ENCODE peak calls at places on chromosomes 11 and 22, in eight cellular contexts. N is IMR-90, Y is tibial artery, G is H9, H is OCI-LY7, F is heart right ventricle, Q is sigmoid colon, O is SK-N-SH. C is an unnamed sample.

GRCh38 chr11:14373941-14374646 is 15.1 kb upstream of the RRAS2 start:
- DNase-seq in N (peak; percentile 75), Y (peak; percentile 90), G (no peak), H (no peak), F (no peak), Q (peak; percentile 69), O (no peak), C (peak; percentile 41)

GRCh38 chr11:65625628-65626342 is 10.2 kb downstream of the PCNX3 start:
- DNase-seq in N (no peak), Y (no peak), G (peak; percentile 61), H (peak; percentile 55), F (peak; percentile 69), Q (no peak), O (peak; percentile 89), C (no peak)

GRCh38 chr22:28702891-28703290 is 23.3 kb upstream of the TTC28 start:
- DNase-seq in N (no peak), Y (no peak), G (no peak), H (no peak), F (no peak), Q (no peak), O (no peak), C (no peak)

GRCh38 chr22:35398574-35398973 is 1.4 kb upstream of the MCM5 start:
- DNase-seq in N (no peak), Y (no peak), G (no peak), H (no peak), F (no peak), Q (no peak), O (no peak), C (no peak)

GRCh38 chr11:4496555-4497248 is 14.3 kb downstream of the OR52K1 start:
- DNase-seq in N (no peak), Y (no peak), G (no peak), H (no peak), F (no peak), Q (no peak), O (no peak), C (no peak)

GRCh38 chr11:58958500-58958899 is 19.2 kb downstream of the GLYATL1 start:
- DNase-seq in N (no peak), Y (no peak), G (peak; percentile 42), H (peak; percentile 63), F (no peak), Q (no peak), O (peak; percentile 24), C (no peak)

GRCh38 chr11:45457649-45458048 is 171.5 kb upstream of the SYT13 start:
- DNase-seq in N (peak; percentile 79), Y (no peak), G (no peak), H (no peak), F (no peak), Q (no peak), O (no peak), C (no peak)

GRCh38 chr11:73521621-73522020 is 76.3 kb downstream of the FAM168A start:
- DNase-seq in N (peak; percentile 54), Y (no peak), G (no peak), H (no peak), F (no peak), Q (no peak), O (no peak), C (no peak)

DNA sequence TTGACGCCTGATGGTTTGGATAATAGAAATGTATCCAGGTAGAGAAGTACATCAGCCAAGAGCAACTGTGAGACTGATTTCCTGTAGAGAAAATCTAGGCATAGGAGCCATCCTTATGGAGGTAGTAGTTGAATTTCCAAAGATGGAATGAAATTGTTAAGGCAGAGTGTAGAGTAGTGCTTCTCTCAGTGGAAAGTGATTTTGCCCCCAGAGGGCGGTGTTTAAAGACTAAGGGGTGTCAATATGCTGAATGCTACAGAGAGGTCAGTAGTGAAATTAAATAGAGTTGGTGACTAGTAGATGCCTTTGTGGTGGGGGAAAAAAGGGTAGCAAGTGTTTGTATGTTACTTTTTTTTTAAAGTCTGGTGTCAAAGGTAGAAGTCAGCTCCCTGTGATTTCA is 54.5 kb downstream of the TRIM44 start:
- DNase-seq in N (no peak), Y (no peak), G (peak; percentile 29), H (no peak), F (no peak), Q (no peak), O (no peak), C (no peak)
- TF ChIP-seq CTCF in N (no peak), Y (no peak), G (peak; percentile 66), H (peak; percentile 45), F (no peak), Q (no peak), O (peak; percentile 20), C (no peak)

GRCh38 chr22:45488764-45489370 is 13.8 kb upstream of the FBLN1 start:
- DNase-seq in N (no peak), Y (no peak), G (no peak), H (no peak), F (no peak), Q (no peak), O (no peak), C (no peak)

GRCh38 chr22:45496451-45496941 is 6.2 kb upstream of the FBLN1 start:
- DNase-seq in N (no peak), Y (peak; percentile 72), G (no peak), H (no peak), F (no peak), Q (peak; percentile 79), O (peak; percentile 26), C (no peak)

GRCh38 chr22:45493286-45493771 is 9.4 kb upstream of the FBLN1 start:
- DNase-seq in N (no peak), Y (peak; percentile 84), G (no peak), H (no peak), F (no peak), Q (peak; percentile 83), O (peak; percentile 5), C (no peak)

GRCh38 chr22:45490836-45491235 is 11.8 kb upstream of the FBLN1 start:
- DNase-seq in N (no peak), Y (no peak), G (no peak), H (no peak), F (no peak), Q (no peak), O (no peak), C (no peak)

GRCh38 chr22:45491841-45492240 is 10.8 kb upstream of the FBLN1 start:
- DNase-seq in N (no peak), Y (peak; percentile 13), G (no peak), H (no peak), F (no peak), Q (no peak), O (no peak), C (no peak)
- H3K4me1 ChIP-seq in N (peaks cover 8% of the 10 kb centered on the region), Y (no peaks in the 10 kb centered on the region), G (no peaks in the 10 kb centered on the region), H (no peaks in the 10 kb centered on the region), F (peaks cover 7% of the 10 kb centered on the region), Q (no peaks in the 10 kb centered on the region), O (peaks cover 7% of the 10 kb centered on the region), C (no peaks in the 10 kb centered on the region)

DNA sequence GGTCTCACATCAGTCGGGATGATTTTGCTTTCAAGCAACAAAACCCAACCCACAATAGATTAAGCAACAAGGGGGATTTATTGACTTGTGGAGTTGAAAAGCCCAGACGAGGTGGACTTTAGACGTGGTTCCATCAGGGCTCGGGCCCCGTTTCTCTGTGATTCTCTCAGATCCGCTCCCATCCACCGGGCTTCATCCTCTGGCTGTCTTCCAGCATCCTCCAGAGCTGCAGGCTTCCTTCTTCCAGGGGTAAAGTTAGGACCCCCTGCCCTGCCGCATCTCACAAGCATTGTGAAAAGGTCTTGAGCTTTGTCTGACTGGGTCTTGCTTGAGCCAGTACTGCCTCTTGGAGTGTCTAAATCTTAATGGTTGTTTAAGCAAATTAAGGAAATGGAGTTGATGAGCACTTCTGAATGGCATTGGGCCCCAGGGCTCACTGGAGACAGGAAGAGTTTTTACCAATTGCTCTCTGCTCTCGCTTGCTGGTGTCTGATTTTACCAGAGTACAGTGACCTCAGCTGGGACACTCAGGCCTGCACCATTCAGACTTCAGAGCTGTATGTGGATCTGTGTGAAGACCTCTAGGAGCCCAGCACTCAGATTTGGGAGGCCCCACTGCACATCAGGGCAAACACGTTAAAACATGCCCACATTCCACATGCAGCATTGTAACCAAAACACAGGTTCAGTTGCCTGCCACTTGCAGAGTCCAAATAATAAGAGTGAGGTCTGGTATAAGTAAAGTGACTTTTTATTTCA is 13.5 kb upstream of the FTH1 start:
- DNase-seq in N (no peak), Y (peak; percentile 58), G (no peak), H (no peak), F (no peak), Q (no peak), O (no peak), C (no peak)
- TF ChIP-seq CTCF in N (no peak), Y (no peak), G (no peak), H (no peak), F (no peak), Q (no peak), O (no peak), C (no peak)

GRCh38 chr11:126997196-126997595 is 3.4 kb downstream of the KIRREL3 start:
- DNase-seq in N (peak; percentile 23), Y (no peak), G (no peak), H (no peak), F (no peak), Q (no peak), O (no peak), C (no peak)

GRCh38 chr11:126997641-126998040 is 2.9 kb downstream of the KIRREL3 start:
- DNase-seq in N (no peak), Y (no peak), G (no peak), H (no peak), F (no peak), Q (no peak), O (no peak), C (no peak)

GRCh38 chr11:126992804-126993111 is 7.8 kb downstream of the KIRREL3 start:
- DNase-seq in N (peak; percentile 95), Y (no peak), G (no peak), H (no peak), F (no peak), Q (no peak), O (no peak), C (no peak)

GRCh38 chr11:126993599-126993998 is 7.0 kb downstream of the KIRREL3 start:
- DNase-seq in N (peak; percentile 54), Y (no peak), G (no peak), H (no peak), F (no peak), Q (no peak), O (no peak), C (no peak)

DNA sequence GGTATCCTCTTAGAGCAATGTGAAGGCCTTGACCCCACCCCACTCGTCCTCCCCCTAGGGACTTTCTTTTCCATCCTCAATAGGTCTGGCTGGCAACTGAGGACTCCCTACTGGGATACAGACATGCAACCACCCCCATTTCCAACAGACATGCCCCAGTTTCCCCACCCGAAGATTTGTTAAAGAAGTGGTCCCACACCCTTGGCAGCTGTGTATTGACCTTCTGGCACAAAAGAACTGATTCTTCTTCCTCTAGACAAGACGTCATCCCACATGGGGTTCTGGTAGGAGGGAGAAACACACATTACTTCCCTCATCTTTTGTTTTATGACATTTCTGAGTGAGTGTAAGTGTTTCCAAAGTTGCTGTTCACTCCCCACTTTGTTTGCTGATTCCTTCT is 4.6 kb downstream of the KIRREL3 start:
- DNase-seq in N (no peak), Y (no peak), G (no peak), H (no peak), F (no peak), Q (no peak), O (no peak), C (no peak)
- H3K4me1 ChIP-seq in N (peaks cover 29% of the 10 kb centered on the region), Y (no peaks in the 10 kb centered on the region), G (peaks cover 3% of the 10 kb centered on the region), H (no peaks in the 10 kb centered on the region), F (peaks cover 5% of the 10 kb centered on the region), Q (no peaks in the 10 kb centered on the region), O (peaks cover 8% of the 10 kb centered on the region), C (no peaks in the 10 kb centered on the region)

GRCh38 chr22:36454916-36455570 is 26.4 kb downstream of the TXN2 start:
- DNase-seq in N (peak; percentile 84), Y (peak; percentile 96), G (peak; percentile 98), H (peak; percentile 96), F (peak; percentile 94), Q (peak; percentile 97), O (peak; percentile 96), C (peak; percentile 96)
- TF ChIP-seq CTCF in N (no peak), Y (no peak), G (no peak), H (peak; percentile 44), F (peak; percentile 34), Q (no peak), O (no peak), C (no peak)